ENCODE peak calls at places on chromosomes 1 and 21, in four cellular contexts. One of them, this sample, is unnamed.

GRCh38 chr1:43558346-43558841 is 27.7 kb downstream of the PTPRF start:
- DNase-seq in HepG2: no peak
- DNase-seq in H1: no peak
- DNase-seq in GM12878: no peak
- DNase-seq in this sample: peak

GRCh38 chr21:16891821-16892220 is 621.0 kb upstream of the CXADR start:
- DNase-seq in H1: no peak
- DNase-seq in HepG2: no peak
- DNase-seq in GM12878: no peak
- DNase-seq in this sample: peak

GRCh38 chr1:215543191-215543606 is 23.9 kb upstream of the KCTD3 start:
- DNase-seq in H1: no peak
- DNase-seq in GM12878: peak
- DNase-seq in HepG2: peak
- DNase-seq in this sample: no peak

GRCh38 chr1:32816676-32817158 is 441 bp downstream of the YARS1 start:
- DNase-seq in H1: no peak
- DNase-seq in HepG2: peak
- DNase-seq in GM12878: no peak
- DNase-seq in this sample: no peak

GRCh38 chr1:109186704-109187071 is 27.0 kb upstream of the SARS1 start:
- DNase-seq in H1: no peak
- DNase-seq in GM12878: no peak
- DNase-seq in HepG2: no peak
- DNase-seq in this sample: no peak

GRCh38 chr1:28833396-28833795 is 21.4 kb downstream of the OPRD1 start:
- DNase-seq in HepG2: no peak
- DNase-seq in GM12878: no peak
- DNase-seq in H1: no peak
- DNase-seq in this sample: no peak

GRCh38 chr1:172991674-172992400 is 58.9 kb downstream of the TNFSF18 start:
- DNase-seq in GM12878: no peak
- DNase-seq in HepG2: no peak
- DNase-seq in H1: no peak
- DNase-seq in this sample: no peak

GRCh38 chr1:37028981-37029617 is 5.2 kb downstream of the GRIK3 start:
- DNase-seq in HepG2: no peak
- DNase-seq in GM12878: peak
- DNase-seq in H1: no peak
- DNase-seq in this sample: no peak

GRCh38 chr21:35254006-35254751 is 205.1 kb upstream of the RUNX1 start:
- DNase-seq in HepG2: no peak
- DNase-seq in H1: no peak
- DNase-seq in GM12878: no peak
- DNase-seq in this sample: no peak

GRCh38 chr1:234541281-234541975 is 62.4 kb upstream of the TARBP1 start:
- DNase-seq in H1: no peak
- DNase-seq in HepG2: no peak
- DNase-seq in GM12878: no peak
- DNase-seq in this sample: no peak

GRCh38 chr21:44758781-44759627 is 42.6 kb downstream of the UBE2G2 start:
- DNase-seq in GM12878: no peak
- DNase-seq in H1: no peak
- DNase-seq in HepG2: no peak
- DNase-seq in this sample: no peak
- TF ChIP-seq SUZ12 in GM12878: no peak
- TF ChIP-seq SUZ12 in H1: no peak
- TF ChIP-seq SUZ12 in HepG2: no peak
- TF ChIP-seq SUZ12 in this sample: no peak

GRCh38 chr1:156768610-156769295 is 1.4 kb downstream of the PRCC start:
- DNase-seq in H1: no peak
- DNase-seq in HepG2: no peak
- DNase-seq in GM12878: no peak
- DNase-seq in this sample: no peak

GRCh38 chr1:156765664-156766063 is 1.7 kb upstream of the PRCC start:
- DNase-seq in HepG2: no peak
- DNase-seq in GM12878: no peak
- DNase-seq in H1: no peak
- DNase-seq in this sample: no peak

GRCh38 chr1:156766288-156767100 is 841 bp upstream of the PRCC start:
- DNase-seq in GM12878: no peak
- DNase-seq in H1: no peak
- DNase-seq in HepG2: no peak
- DNase-seq in this sample: no peak

GRCh38 chr1:156767879-156768608 is 709 bp downstream of the PRCC start:
- DNase-seq in H1: peak
- DNase-seq in GM12878: no peak
- DNase-seq in HepG2: no peak
- DNase-seq in this sample: peak

DNA sequence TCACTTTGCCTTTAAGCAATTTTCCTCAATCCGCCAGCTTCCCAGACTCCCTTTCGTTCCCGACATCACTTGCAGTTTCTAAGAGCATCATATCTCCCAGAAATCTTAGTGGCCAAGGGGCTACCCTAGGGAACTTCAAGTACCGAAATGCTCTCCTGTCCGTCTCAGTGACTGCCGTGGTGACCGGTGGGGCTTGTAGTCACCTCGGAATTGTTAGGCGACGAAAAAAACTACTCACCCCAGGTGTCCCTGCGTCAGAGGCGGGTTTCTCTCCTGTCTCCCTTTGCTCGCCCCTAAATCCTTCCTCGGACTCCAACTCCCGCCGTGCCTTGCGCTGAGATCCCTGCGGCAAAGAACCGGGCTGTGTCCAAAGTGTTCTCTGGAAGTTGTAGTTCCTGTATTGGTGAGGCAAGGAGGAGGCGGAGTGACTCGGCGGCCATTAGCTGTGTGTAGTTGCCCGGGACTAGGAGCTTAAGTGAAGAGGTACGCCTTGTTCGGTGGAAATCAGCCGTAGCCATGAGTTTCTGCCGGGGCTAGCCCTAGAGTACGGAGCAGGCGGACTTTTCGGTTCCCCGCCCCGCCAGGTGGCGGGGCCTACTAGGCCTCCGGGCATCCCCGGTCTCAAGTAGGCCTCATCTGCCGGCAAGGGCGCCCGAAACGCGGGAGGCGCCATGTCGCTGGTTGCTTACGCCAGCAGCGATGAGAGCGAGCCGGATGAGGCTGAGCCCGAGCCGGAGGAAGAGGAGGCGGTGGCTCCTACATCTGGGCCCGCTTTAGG is at the start of gene PRCC:
- DNase-seq in H1: peak
- DNase-seq in GM12878: peak
- DNase-seq in HepG2: peak
- DNase-seq in this sample: peak
- H3K4me3 ChIP-seq in H1: peak
- H3K4me3 ChIP-seq in GM12878: peak
- H3K4me3 ChIP-seq in HepG2: peak
- H3K4me3 ChIP-seq in this sample: peak

DNA sequence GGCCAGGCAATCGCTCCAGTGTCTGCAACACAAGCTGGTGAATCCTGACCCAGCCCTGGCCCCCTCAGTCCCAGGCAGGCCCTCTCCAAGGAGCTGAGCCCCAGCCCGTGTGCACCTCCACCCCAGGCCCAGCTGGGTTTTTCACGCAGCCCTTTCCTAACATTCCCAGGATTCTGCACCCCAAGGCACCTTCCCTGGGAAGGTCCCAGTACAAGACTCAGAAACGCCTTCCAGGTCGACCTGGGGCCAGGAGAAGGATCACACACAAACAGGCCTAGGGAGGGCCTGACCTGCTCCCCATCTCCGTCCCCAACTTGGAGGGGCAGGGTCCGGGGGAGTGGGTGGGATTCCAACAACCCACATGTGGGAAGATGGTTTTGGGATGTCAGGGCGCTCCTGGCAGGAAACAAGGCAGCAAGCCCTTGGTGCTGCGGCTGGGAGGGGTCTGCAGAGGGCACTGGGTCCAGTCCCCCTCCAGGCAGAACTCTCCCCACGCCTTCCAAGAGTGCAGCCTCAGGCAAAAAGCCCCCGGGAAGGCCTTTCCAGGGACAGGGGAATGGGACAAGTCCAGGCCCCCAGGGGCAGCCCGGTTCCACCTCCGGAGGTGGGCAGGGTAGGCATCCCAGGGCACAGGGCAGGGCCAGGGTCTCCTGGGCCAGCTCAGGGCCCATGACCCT is 58.3 kb downstream of the KCNAB2 start:
- DNase-seq in HepG2: no peak
- DNase-seq in GM12878: no peak
- DNase-seq in H1: no peak
- DNase-seq in this sample: no peak
- TF ChIP-seq SUZ12 in HepG2: no peak
- TF ChIP-seq SUZ12 in GM12878: no peak
- TF ChIP-seq SUZ12 in H1: no peak
- TF ChIP-seq SUZ12 in this sample: no peak

DNA sequence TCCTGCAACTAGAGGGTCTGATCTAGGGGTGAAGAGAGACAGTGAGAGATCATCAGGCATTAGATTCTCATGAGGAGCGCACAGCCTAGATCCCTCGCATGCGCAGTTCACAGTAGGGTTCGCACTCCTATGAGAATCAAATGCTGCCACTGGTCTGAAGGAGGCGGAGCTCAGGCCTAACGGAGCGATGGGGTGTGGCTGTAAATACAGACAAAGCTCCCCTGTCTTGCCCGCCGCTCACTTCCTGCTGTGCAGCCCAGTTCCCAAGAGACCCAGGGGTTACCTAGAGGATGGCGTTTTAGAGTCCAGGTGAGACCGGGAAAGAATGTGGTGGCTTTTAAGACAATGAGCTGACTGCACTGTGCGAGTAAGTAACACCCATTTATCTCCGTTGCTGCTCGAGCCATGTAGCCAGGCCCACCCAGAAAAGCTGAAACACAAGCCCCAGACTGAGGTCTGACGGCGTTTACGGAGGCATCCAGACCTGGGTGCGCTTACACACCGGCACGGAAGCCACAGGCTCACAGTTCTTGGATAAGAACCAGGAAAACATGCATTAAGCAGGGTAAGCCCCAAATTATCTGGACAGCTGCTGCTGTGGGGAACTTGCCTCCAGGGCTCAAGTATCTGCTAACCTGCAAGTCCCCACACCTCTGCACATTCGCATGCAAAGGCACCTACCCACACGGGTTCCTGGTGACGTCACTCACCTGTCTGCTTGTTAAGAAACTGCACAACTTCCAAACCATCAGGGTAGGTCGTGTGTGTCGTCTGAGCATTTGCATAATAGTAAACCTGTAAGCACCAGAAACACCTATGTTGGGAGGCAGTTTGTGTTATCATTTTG is 12.5 kb downstream of the TCP10L start:
- DNase-seq in H1: no peak
- DNase-seq in GM12878: no peak
- DNase-seq in HepG2: peak
- DNase-seq in this sample: no peak
- H3K4me3 ChIP-seq in H1: no peak
- H3K4me3 ChIP-seq in GM12878: no peak
- H3K4me3 ChIP-seq in HepG2: peak
- H3K4me3 ChIP-seq in this sample: no peak

GRCh38 chr1:236639686-236640085 is 35.4 kb upstream of the HEATR1 start:
- DNase-seq in H1: no peak
- DNase-seq in HepG2: no peak
- DNase-seq in GM12878: no peak
- DNase-seq in this sample: no peak
- TF ChIP-seq SUZ12 in H1: no peak
- TF ChIP-seq SUZ12 in HepG2: no peak
- TF ChIP-seq SUZ12 in GM12878: no peak
- TF ChIP-seq SUZ12 in this sample: no peak